ENCODE peak calls at places on chromosomes 1 and 21, in five cellular contexts. F is ovary, E is body of pancreas, B is dorsolateral prefrontal cortex, N is dermis microvascular lymphatic vessel endothelial cell. C is an unnamed sample.

GRCh38 chr1:15945011-15945831 is 30.7 kb downstream of the ZBTB17 start:
- DNase-seq in F (peak; percentile 26), E (no peak), B (no peak), N (no peak), C (no peak)

GRCh38 chr1:192766009-192766625 is 42.7 kb upstream of the RGS2 start:
- DNase-seq in F (no peak), E (no peak), B (no peak), N (no peak), C (no peak)

GRCh38 chr1:40078512-40079333 is 18.3 kb downstream of the PPT1 start:
- DNase-seq in F (no peak), E (peak; percentile 60), B (no peak), N (peak; percentile 60), C (peak; percentile 66)

GRCh38 chr21:44485254-44485793 is 30.0 kb downstream of the LRRC3 start:
- DNase-seq in F (no peak), E (no peak), B (no peak), N (no peak), C (peak; percentile 81)

GRCh38 chr1:228158151-228158571 is 7.4 kb upstream of the IBA57 start:
- DNase-seq in F (no peak), E (no peak), B (no peak), N (no peak), C (no peak)

GRCh38 chr21:36059823-36060158 is 535 bp downstream of the SETD4 start:
- DNase-seq in F (no peak), E (no peak), B (no peak), N (no peak), C (peak; percentile 73)

GRCh38 chr21:35779690-35780570 is 280.4 kb downstream of the SETD4 start:
- DNase-seq in F (no peak), E (peak; percentile 56), B (no peak), N (peak; percentile 34), C (peak; percentile 58)

GRCh38 chr1:54851406-54851805 is 35.6 kb downstream of the DHCR24 start:
- DNase-seq in F (no peak), E (no peak), B (no peak), N (no peak), C (no peak)

GRCh38 chr1:24415910-24416665 is 486 bp downstream of the NIPAL3 start:
- DNase-seq in F (no peak), E (peak; percentile 52), B (no peak), N (peak; percentile 26), C (no peak)

GRCh38 chr1:64965239-64966157 is 851 bp downstream of the JAK1 start:
- DNase-seq in F (peak; percentile 72), E (peak; percentile 69), B (no peak), N (peak; percentile 84), C (peak; percentile 69)

GRCh38 chr1:153970346-153970745 is 2.6 kb downstream of the CREB3L4 start:
- DNase-seq in F (no peak), E (no peak), B (no peak), N (no peak), C (peak; percentile 89)

GRCh38 chr21:36381841-36382589 is 3.2 kb upstream of the CHAF1B start:
- DNase-seq in F (no peak), E (no peak), B (no peak), N (peak; percentile 15), C (no peak)

GRCh38 chr1:221910222-221910621 is 168.3 kb upstream of the DUSP10 start:
- DNase-seq in F (no peak), E (no peak), B (no peak), N (no peak), C (no peak)